ENCODE peak calls at places on chromosomes 5 and 9, in four cellular contexts. L is LHCN-M2, R is ovary, X is lung. O is an unnamed sample.

GRCh38 chr5:127867006-127867788 is 164.0 kb downstream of the CCDC192 start:
- DNase-seq in L (no peak), R (no peak), X (no peak), O (no peak)

GRCh38 chr5:14917719-14918118 is 46.1 kb upstream of the ANKH start:
- DNase-seq in L (no peak), R (no peak), X (no peak), O (peak; percentile 86)

GRCh38 chr9:16100596-16101091 is 547.8 kb downstream of the CCDC171 start:
- DNase-seq in L (peak; percentile 83), R (peak; percentile 82), X (peak; percentile 36), O (no peak)

GRCh38 chr5:437281-437771 is 5.7 kb upstream of the EXOC3 start:
- DNase-seq in L (no peak), R (no peak), X (no peak), O (no peak)

GRCh38 chr9:110638381-110638954 is 30.1 kb upstream of the MUSK start:
- DNase-seq in L (peak; percentile 53), R (no peak), X (no peak), O (peak; percentile 54)

GRCh38 chr5:68994645-68995044 is 99.2 kb upstream of the SLC30A5 start:
- DNase-seq in L (no peak), R (no peak), X (no peak), O (no peak)

GRCh38 chr5:96431376-96432244 is 1.4 kb downstream of the PCSK1 start:
- DNase-seq in L (peak; percentile 71), R (no peak), X (no peak), O (peak; percentile 81)

GRCh38 chr5:179258922-179259730 is 86.1 kb downstream of the ADAMTS2 start:
- DNase-seq in L (peak; percentile 29), R (peak; percentile 69), X (no peak), O (no peak)

GRCh38 chr9:801399-802071 is 40.0 kb upstream of the DMRT1 start:
- DNase-seq in L (peak; percentile 28), R (no peak), X (no peak), O (no peak)